ENCODE peak calls at places on chromosomes 11 and 22, in four cellular contexts. X is WTC11, C is GM12878, B is K562. J is an unnamed sample.

GRCh38 chr11:66915046-66915832 is 42.9 kb downstream of the PC start:
- DNase-seq in C (no peak), B (peak), X (no peak), J (no peak)

GRCh38 chr11:13970986-13971385 is 8.5 kb downstream of the SPON1 start:
- DNase-seq in X (peak), C (no peak), B (no peak), J (peak)

GRCh38 chr11:76805206-76805913 is 22.2 kb downstream of the TSKU start:
- DNase-seq in X (no peak), C (no peak), B (peak), J (no peak)

GRCh38 chr11:124446926-124447325 is 1.4 kb upstream of the OR8B8 start:
- DNase-seq in C (no peak), X (no peak), B (no peak), J (no peak)

GRCh38 chr11:120694706-120695105 is 183.2 kb downstream of the GRIK4 start:
- DNase-seq in C (no peak), X (no peak), B (no peak), J (no peak)

GRCh38 chr11:64384981-64385952 is 26.3 kb downstream of the RPS6KA4 start:
- DNase-seq in B (no peak), C (no peak), X (no peak), J (no peak)

GRCh38 chr22:37823134-37823985 is at the start of gene GALR3:
- DNase-seq in C (no peak), B (no peak), X (no peak), J (no peak)

GRCh38 chr11:74162688-74163467 is 7.9 kb downstream of the C2CD3 start:
- DNase-seq in C (peak), X (no peak), B (no peak), J (no peak)

GRCh38 chr11:85746640-85747039 is 60.6 kb upstream of the CCDC89 start:
- DNase-seq in B (no peak), C (no peak), X (no peak), J (no peak)

GRCh38 chr11:85742348-85742747 is 56.4 kb upstream of the CCDC89 start:
- DNase-seq in C (no peak), B (no peak), X (no peak), J (no peak)

GRCh38 chr11:85745626-85746025 is 59.6 kb upstream of the CCDC89 start:
- DNase-seq in X (no peak), B (no peak), C (no peak), J (no peak)

GRCh38 chr11:85740464-85741400 is 54.7 kb upstream of the CCDC89 start:
- DNase-seq in X (no peak), C (no peak), B (no peak), J (no peak)

GRCh38 chr11:85742873-85743275 is 56.9 kb upstream of the CCDC89 start:
- DNase-seq in X (no peak), B (no peak), C (no peak), J (no peak)
- TF ChIP-seq TCF7 in X (no peak), B (no peak), C (no peak), J (no peak)

GRCh38 chr11:115146425-115146824 is 357.8 kb downstream of the CADM1 start:
- DNase-seq in B (no peak), C (no peak), X (no peak), J (no peak)

GRCh38 chr11:115145316-115145715 is 358.9 kb downstream of the CADM1 start:
- DNase-seq in B (no peak), X (no peak), C (no peak), J (no peak)

GRCh38 chr11:115148101-115148500 is 356.1 kb downstream of the CADM1 start:
- DNase-seq in X (no peak), C (no peak), B (no peak), J (no peak)

GRCh38 chr11:115148691-115149090 is 355.5 kb downstream of the CADM1 start:
- DNase-seq in X (no peak), B (no peak), C (no peak), J (no peak)

DNA sequence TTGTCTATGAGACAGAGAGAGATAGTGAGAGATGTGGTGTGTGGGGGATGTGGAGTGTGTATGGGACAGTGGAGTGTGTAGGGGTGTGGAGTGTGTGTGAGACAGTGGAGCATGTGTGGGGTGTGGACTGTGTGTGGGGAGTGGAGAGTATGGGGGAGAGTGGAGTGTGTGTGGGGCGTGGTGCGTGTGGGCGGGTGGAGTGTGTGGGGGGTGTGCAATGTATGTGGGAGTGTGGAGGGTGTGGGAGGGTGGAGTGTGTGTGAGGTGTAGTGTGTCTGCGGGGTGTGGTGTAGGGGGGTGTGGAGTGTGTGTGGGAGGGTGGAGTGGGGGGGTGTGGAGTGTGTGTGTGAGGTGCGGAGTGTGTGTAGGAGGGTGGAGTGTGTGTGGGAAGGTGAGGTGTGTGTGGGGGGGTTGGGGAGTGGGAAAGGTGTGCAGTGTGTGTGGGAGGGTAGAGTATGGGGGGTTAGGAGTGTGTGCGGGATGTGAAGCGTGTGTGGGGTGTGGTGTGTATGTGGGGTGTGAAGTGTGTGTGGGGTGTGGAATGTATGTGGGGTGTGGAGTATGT is 356.9 kb downstream of the CADM1 start:
- DNase-seq in X (no peak), B (no peak), C (no peak), J (no peak)
- TF ChIP-seq TCF7 in X (no peak), B (no peak), C (no peak), J (no peak)

GRCh38 chr11:78189851-78190250 is 1.1 kb downstream of the USP35 start:
- DNase-seq in X (no peak), B (no peak), C (no peak), J (no peak)

GRCh38 chr11:78188012-78188808 is at the start of gene KCTD21:
- DNase-seq in X (peak), C (peak), B (peak), J (peak)

GRCh38 chr11:78190374-78190773 is 1.7 kb downstream of the USP35 start:
- DNase-seq in C (peak), X (no peak), B (no peak), J (no peak)

GRCh38 chr11:78188809-78189724 is at the start of gene USP35:
- DNase-seq in X (no peak), C (no peak), B (no peak), J (no peak)

GRCh38 chr11:78187366-78188011 is 937 bp downstream of the KCTD21 start:
- DNase-seq in C (no peak), B (no peak), X (no peak), J (no peak)
- TF ChIP-seq TCF7 in C (no peak), B (no peak), X (no peak), J (no peak)

GRCh38 chr11:4887591-4887990 is 5.9 kb downstream of the OR51T1 start:
- DNase-seq in X (no peak), B (no peak), C (no peak), J (no peak)

GRCh38 chr11:4886186-4886585 is 4.5 kb downstream of the OR51T1 start:
- DNase-seq in C (no peak), B (no peak), X (no peak), J (no peak)

GRCh38 chr11:4890279-4890678 is 8.6 kb downstream of the OR51T1 start:
- DNase-seq in X (no peak), B (no peak), C (no peak), J (no peak)

GRCh38 chr11:4891996-4892640 is 10.4 kb downstream of the OR51T1 start:
- DNase-seq in X (no peak), B (peak), C (no peak), J (no peak)
- TF ChIP-seq TCF7 in X (no peak), B (no peak), C (no peak), J (no peak)